ENCODE peak calls at places on chromosomes 6 and 20, in four cellular contexts. One of them, this sample, is unnamed.

GRCh38 chr20:41005361-41005729 is 23.3 kb upstream of the TOP1 start:
- DNase-seq in astrocyte of the cerebellum: peak
- DNase-seq in fibroblast of pulmonary artery: peak
- DNase-seq in HFF-Myc: peak
- DNase-seq in this sample: peak

GRCh38 chr20:840858-841567 is 7.5 kb downstream of the FAM110A start:
- DNase-seq in astrocyte of the cerebellum: no peak
- DNase-seq in fibroblast of pulmonary artery: no peak
- DNase-seq in HFF-Myc: no peak
- DNase-seq in this sample: no peak

GRCh38 chr6:118932421-118932820 is 2.5 kb downstream of the MCM9 start:
- DNase-seq in astrocyte of the cerebellum: no peak
- DNase-seq in fibroblast of pulmonary artery: no peak
- DNase-seq in HFF-Myc: no peak
- DNase-seq in this sample: no peak

GRCh38 chr20:16399801-16400200 is 173.4 kb downstream of the KIF16B start:
- DNase-seq in astrocyte of the cerebellum: no peak
- DNase-seq in fibroblast of pulmonary artery: no peak
- DNase-seq in HFF-Myc: no peak
- DNase-seq in this sample: no peak

GRCh38 chr6:81938991-81939773 is 186.7 kb upstream of the TENT5A start:
- DNase-seq in astrocyte of the cerebellum: peak
- DNase-seq in fibroblast of pulmonary artery: peak
- DNase-seq in HFF-Myc: no peak
- DNase-seq in this sample: no peak

GRCh38 chr20:60993647-60994046 is 258.4 kb upstream of the CDH4 start:
- DNase-seq in astrocyte of the cerebellum: no peak
- DNase-seq in fibroblast of pulmonary artery: no peak
- DNase-seq in HFF-Myc: no peak
- DNase-seq in this sample: no peak

GRCh38 chr6:36339156-36339555 is 2.5 kb upstream of the BNIP5 start:
- DNase-seq in astrocyte of the cerebellum: no peak
- DNase-seq in fibroblast of pulmonary artery: no peak
- DNase-seq in HFF-Myc: no peak
- DNase-seq in this sample: no peak

GRCh38 chr6:140090871-140091270 is 716.4 kb upstream of the CITED2 start:
- DNase-seq in astrocyte of the cerebellum: no peak
- DNase-seq in fibroblast of pulmonary artery: no peak
- DNase-seq in HFF-Myc: no peak
- DNase-seq in this sample: no peak

GRCh38 chr6:47265971-47266370 is 43.7 kb downstream of the TNFRSF21 start:
- DNase-seq in astrocyte of the cerebellum: no peak
- DNase-seq in fibroblast of pulmonary artery: no peak
- DNase-seq in HFF-Myc: no peak
- DNase-seq in this sample: no peak

GRCh38 chr6:36609582-36609981 is 15.4 kb downstream of the SRSF3 start:
- DNase-seq in astrocyte of the cerebellum: no peak
- DNase-seq in fibroblast of pulmonary artery: no peak
- DNase-seq in HFF-Myc: no peak
- DNase-seq in this sample: no peak

GRCh38 chr20:35165221-35166185 is 6.4 kb upstream of the PROCR start:
- DNase-seq in astrocyte of the cerebellum: no peak
- DNase-seq in fibroblast of pulmonary artery: no peak
- DNase-seq in HFF-Myc: no peak
- DNase-seq in this sample: no peak

GRCh38 chr20:19975901-19976300 is 41.3 kb upstream of the NAA20 start:
- DNase-seq in astrocyte of the cerebellum: no peak
- DNase-seq in fibroblast of pulmonary artery: peak
- DNase-seq in HFF-Myc: no peak
- DNase-seq in this sample: no peak

GRCh38 chr6:2767327-2767985 is 2.3 kb downstream of the WRNIP1 start:
- DNase-seq in astrocyte of the cerebellum: no peak
- DNase-seq in fibroblast of pulmonary artery: no peak
- DNase-seq in HFF-Myc: no peak
- DNase-seq in this sample: no peak

GRCh38 chr6:27772261-27773001 is 139.8 kb downstream of the OR2B2 start:
- DNase-seq in astrocyte of the cerebellum: peak
- DNase-seq in fibroblast of pulmonary artery: peak
- DNase-seq in HFF-Myc: peak
- DNase-seq in this sample: no peak
- H3K4me3 ChIP-seq in astrocyte of the cerebellum: no peak
- H3K4me3 ChIP-seq in fibroblast of pulmonary artery: no peak
- H3K4me3 ChIP-seq in HFF-Myc: no peak
- H3K4me3 ChIP-seq in this sample: peak

GRCh38 chr6:15893556-15894253 is 230.9 kb upstream of the DTNBP1 start:
- DNase-seq in astrocyte of the cerebellum: no peak
- DNase-seq in fibroblast of pulmonary artery: peak
- DNase-seq in HFF-Myc: peak
- DNase-seq in this sample: no peak
- TF ChIP-seq CTCF in astrocyte of the cerebellum: peak
- TF ChIP-seq CTCF in fibroblast of pulmonary artery: peak
- TF ChIP-seq CTCF in HFF-Myc: peak
- TF ChIP-seq CTCF in this sample: peak

DNA sequence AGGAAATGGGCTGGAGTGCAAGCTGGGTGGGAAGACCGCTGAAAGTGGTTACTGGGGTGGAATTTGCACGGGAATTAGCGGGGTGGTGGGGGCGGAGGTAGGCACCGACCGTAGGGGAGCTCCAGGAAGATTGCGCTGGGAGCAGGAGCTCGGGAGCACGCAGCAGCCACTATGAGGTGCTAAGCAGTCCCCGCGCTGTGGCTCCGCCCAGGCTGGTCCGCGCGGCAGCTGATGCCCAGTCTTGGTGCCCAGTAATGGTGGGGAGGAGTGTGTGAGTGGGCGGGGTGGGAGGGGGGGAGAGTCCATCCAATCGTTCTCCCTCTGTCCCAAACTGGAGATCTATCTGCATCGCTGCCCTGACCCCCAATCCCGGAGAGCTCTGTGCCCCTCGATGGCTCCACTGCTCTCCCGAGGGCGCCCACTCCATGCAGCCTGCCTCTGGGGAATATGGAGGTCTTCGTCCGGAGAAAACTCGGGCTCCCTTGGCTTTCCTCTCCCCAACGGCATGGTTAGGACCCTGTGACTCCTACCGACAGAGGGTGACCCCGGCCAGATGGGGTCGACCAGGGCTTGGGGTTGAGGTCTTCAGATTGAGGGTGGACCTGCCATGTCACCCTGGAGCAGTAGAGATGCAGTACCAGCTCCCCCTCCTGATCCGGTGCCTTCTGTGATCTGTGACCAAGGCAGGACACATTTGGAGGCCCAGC is 5.3 kb downstream of the TP53TG5 start:
- DNase-seq in astrocyte of the cerebellum: no peak
- DNase-seq in fibroblast of pulmonary artery: no peak
- DNase-seq in HFF-Myc: no peak
- DNase-seq in this sample: no peak
- H3K4me3 ChIP-seq in astrocyte of the cerebellum: peak
- H3K4me3 ChIP-seq in fibroblast of pulmonary artery: peak
- H3K4me3 ChIP-seq in HFF-Myc: no peak
- H3K4me3 ChIP-seq in this sample: peak

DNA sequence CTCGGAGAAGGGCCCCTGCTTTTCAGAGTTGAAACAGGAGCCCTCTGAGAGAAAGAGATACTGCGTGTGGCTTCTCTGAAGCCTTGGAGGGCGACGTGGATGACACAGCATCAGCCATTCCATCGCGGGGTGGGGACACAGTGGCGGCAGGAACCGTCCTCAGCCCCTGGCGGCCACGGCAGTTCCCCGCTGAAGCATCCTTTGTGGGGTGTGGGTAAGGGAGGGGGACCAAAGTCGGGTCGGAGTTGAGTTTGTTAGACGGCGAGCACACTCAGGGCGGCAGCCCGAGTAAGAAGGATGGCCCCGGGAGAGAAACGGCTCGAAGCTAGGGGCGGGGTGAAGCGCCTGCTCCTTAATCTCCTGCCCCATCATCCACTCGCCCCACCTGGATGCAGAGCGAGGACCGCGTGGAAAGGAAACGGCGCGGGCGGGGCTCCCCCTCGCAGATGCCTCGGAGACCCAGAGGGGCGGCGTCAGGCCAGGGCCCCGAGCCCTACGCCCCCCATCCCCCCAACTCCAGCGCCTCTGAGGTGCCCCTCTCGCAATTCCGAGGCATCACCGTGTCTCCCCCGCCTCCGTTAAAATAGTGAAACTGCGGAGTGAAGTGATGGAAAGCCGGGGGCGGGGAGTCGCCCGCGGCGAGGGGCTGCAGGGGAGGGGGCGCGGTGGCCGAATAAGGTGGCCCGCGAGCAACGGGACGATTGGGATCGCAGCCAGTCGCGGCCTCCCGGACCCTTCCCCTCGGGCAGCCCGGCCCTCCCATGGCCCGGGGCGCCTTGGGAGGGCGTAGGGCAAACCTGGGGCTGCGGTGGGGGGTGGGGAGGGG is 796 bp upstream of the RREB1 start:
- DNase-seq in astrocyte of the cerebellum: no peak
- DNase-seq in fibroblast of pulmonary artery: no peak
- DNase-seq in HFF-Myc: no peak
- DNase-seq in this sample: no peak
- TF ChIP-seq CTCF in astrocyte of the cerebellum: peak
- TF ChIP-seq CTCF in fibroblast of pulmonary artery: peak
- TF ChIP-seq CTCF in HFF-Myc: no peak
- TF ChIP-seq CTCF in this sample: no peak

GRCh38 chr6:21915707-21916399 is 322.3 kb downstream of the SOX4 start:
- DNase-seq in astrocyte of the cerebellum: no peak
- DNase-seq in fibroblast of pulmonary artery: peak
- DNase-seq in HFF-Myc: peak
- DNase-seq in this sample: no peak
- H3K4me3 ChIP-seq in astrocyte of the cerebellum: no peak
- H3K4me3 ChIP-seq in fibroblast of pulmonary artery: peak
- H3K4me3 ChIP-seq in HFF-Myc: no peak
- H3K4me3 ChIP-seq in this sample: no peak

This sample was measured in retinal pigment epithelial cell.